ENCODE peak calls at places on chromosome 3, in seven cellular contexts. One of them, this sample, is unnamed.

GRCh38 chr3:156291269-156292123 is 171.1 kb downstream of the KCNAB1 start:
- DNase-seq in trophoblast cell: peak; percentile 43
- DNase-seq in mesendoderm: peak; percentile 16
- DNase-seq in H1: no peak
- DNase-seq in neuronal stem cell: peak; percentile 32
- DNase-seq in H9: peak; percentile 51
- DNase-seq in IMR-90: peak; percentile 6
- DNase-seq in this sample: peak; percentile 37

GRCh38 chr3:194661374-194661773 is 10.6 kb downstream of the LSG1 start:
- DNase-seq in trophoblast cell: no peak
- DNase-seq in neuronal stem cell: no peak
- DNase-seq in mesendoderm: no peak
- DNase-seq in H9: no peak
- DNase-seq in H1: no peak
- DNase-seq in IMR-90: no peak
- DNase-seq in this sample: no peak

GRCh38 chr3:13116426-13116825 is 43.2 kb upstream of the IQSEC1 start:
- DNase-seq in neuronal stem cell: no peak
- DNase-seq in mesendoderm: no peak
- DNase-seq in trophoblast cell: no peak
- DNase-seq in H9: no peak
- DNase-seq in IMR-90: no peak
- DNase-seq in H1: no peak
- DNase-seq in this sample: no peak

GRCh38 chr3:23549148-23549910 is 256.4 kb upstream of the UBE2E1 start:
- DNase-seq in neuronal stem cell: no peak
- DNase-seq in IMR-90: no peak
- DNase-seq in mesendoderm: peak; percentile 37
- DNase-seq in H1: no peak
- DNase-seq in H9: no peak
- DNase-seq in trophoblast cell: peak; percentile 61
- DNase-seq in this sample: no peak

GRCh38 chr3:189845069-189845468 is 213.9 kb downstream of the TP63 start:
- DNase-seq in mesendoderm: no peak
- DNase-seq in neuronal stem cell: no peak
- DNase-seq in H1: no peak
- DNase-seq in H9: no peak
- DNase-seq in trophoblast cell: no peak
- DNase-seq in IMR-90: no peak
- DNase-seq in this sample: no peak

GRCh38 chr3:48013288-48013980 is 2.8 kb downstream of the MAP4 start:
- DNase-seq in neuronal stem cell: no peak
- DNase-seq in H1: no peak
- DNase-seq in H9: no peak
- DNase-seq in mesendoderm: peak; percentile 65
- DNase-seq in trophoblast cell: peak; percentile 15
- DNase-seq in IMR-90: peak; percentile 91
- DNase-seq in this sample: peak; percentile 92

GRCh38 chr3:69313251-69313650 is 72.6 kb downstream of the FRMD4B start:
- DNase-seq in mesendoderm: no peak
- DNase-seq in trophoblast cell: no peak
- DNase-seq in H9: no peak
- DNase-seq in neuronal stem cell: no peak
- DNase-seq in IMR-90: no peak
- DNase-seq in H1: no peak
- DNase-seq in this sample: no peak

GRCh38 chr3:15332405-15333098 is at the start of gene SH3BP5:
- DNase-seq in neuronal stem cell: peak; percentile 54
- DNase-seq in mesendoderm: peak; percentile 89
- DNase-seq in H1: no peak
- DNase-seq in IMR-90: peak; percentile 47
- DNase-seq in H9: peak; percentile 81
- DNase-seq in trophoblast cell: peak; percentile 79
- DNase-seq in this sample: peak; percentile 66

GRCh38 chr3:185658504-185658912 is 72.4 kb downstream of the SENP2 start:
- DNase-seq in neuronal stem cell: no peak
- DNase-seq in H1: no peak
- DNase-seq in mesendoderm: peak; percentile 53
- DNase-seq in H9: no peak
- DNase-seq in trophoblast cell: peak; percentile 98
- DNase-seq in IMR-90: peak; percentile 99
- DNase-seq in this sample: peak; percentile 96

GRCh38 chr3:134627831-134628230 is 23.0 kb downstream of the KY start:
- DNase-seq in neuronal stem cell: no peak
- DNase-seq in IMR-90: peak; percentile 10
- DNase-seq in trophoblast cell: peak; percentile 3
- DNase-seq in H1: no peak
- DNase-seq in H9: peak; percentile 20
- DNase-seq in mesendoderm: no peak
- DNase-seq in this sample: no peak

DNA sequence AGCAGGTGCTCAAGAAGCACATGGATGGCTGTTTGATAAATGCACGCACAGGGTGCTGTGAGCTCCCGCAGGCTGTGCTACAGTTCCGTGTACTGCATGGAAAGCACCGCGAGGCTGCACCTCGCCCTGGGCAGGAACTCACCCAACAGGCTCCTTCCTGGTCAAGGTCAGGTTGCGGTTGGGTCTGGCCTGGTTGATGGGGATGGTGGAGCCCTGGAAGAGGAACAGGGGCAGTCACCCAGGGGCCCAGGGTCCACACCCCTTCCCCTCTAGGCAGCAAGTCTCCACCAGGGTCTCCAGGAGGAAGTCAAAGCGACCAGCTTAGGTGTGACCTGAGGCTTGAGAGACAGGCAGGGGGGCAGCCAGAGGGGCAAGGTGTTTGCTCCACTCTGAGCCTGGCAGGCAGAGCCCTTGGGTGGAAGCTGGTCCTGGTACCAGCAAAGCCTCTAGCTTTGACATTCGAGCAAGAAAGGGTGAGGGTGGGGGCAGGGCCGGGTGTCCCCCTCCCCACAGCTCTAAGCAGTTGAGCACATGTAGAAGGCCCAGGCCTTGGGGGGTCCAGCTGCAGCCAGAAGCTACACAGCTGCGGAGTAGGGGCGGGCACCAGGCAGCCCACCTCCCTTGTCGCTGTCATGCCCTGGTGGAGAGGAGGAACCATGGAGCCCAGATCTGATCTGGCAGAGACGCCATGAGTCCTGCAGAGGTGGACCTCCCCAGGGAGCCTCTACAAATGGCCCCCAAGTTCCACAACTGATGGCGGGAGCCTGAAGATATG is 46.3 kb upstream of the SLC41A3 start:
- DNase-seq in H1: no peak
- DNase-seq in neuronal stem cell: no peak
- DNase-seq in H9: no peak
- DNase-seq in IMR-90: no peak
- DNase-seq in trophoblast cell: no peak
- DNase-seq in mesendoderm: no peak
- DNase-seq in this sample: no peak
- H3K23ac ChIP-seq in H1: no peak overlapping the region
- H3K23ac ChIP-seq in neuronal stem cell: peak overlapping the region; percentile 6
- H3K23ac ChIP-seq in H9: no peak overlapping the region
- H3K23ac ChIP-seq in IMR-90: no peak overlapping the region
- H3K23ac ChIP-seq in trophoblast cell: no peak overlapping the region
- H3K23ac ChIP-seq in mesendoderm: no peak overlapping the region
- H3K23ac ChIP-seq in this sample: no peak overlapping the region

GRCh38 chr3:54969652-54970051 is 41.8 kb upstream of the LRTM1 start:
- DNase-seq in trophoblast cell: no peak
- DNase-seq in H9: no peak
- DNase-seq in IMR-90: no peak
- DNase-seq in mesendoderm: no peak
- DNase-seq in H1: no peak
- DNase-seq in neuronal stem cell: no peak
- DNase-seq in this sample: no peak

GRCh38 chr3:54965746-54966145 is 37.9 kb upstream of the LRTM1 start:
- DNase-seq in H9: no peak
- DNase-seq in IMR-90: peak; percentile 95
- DNase-seq in trophoblast cell: no peak
- DNase-seq in neuronal stem cell: no peak
- DNase-seq in H1: no peak
- DNase-seq in mesendoderm: peak; percentile 50
- DNase-seq in this sample: peak; percentile 85

GRCh38 chr3:54968546-54969172 is 40.8 kb upstream of the LRTM1 start:
- DNase-seq in H9: no peak
- DNase-seq in neuronal stem cell: no peak
- DNase-seq in H1: no peak
- DNase-seq in trophoblast cell: peak; percentile 65
- DNase-seq in mesendoderm: peak; percentile 60
- DNase-seq in IMR-90: peak; percentile 91
- DNase-seq in this sample: peak; percentile 32

GRCh38 chr3:54967586-54968244 is 39.9 kb upstream of the LRTM1 start:
- DNase-seq in trophoblast cell: peak; percentile 78
- DNase-seq in mesendoderm: no peak
- DNase-seq in neuronal stem cell: no peak
- DNase-seq in IMR-90: peak; percentile 90
- DNase-seq in H9: no peak
- DNase-seq in H1: no peak
- DNase-seq in this sample: peak; percentile 69

GRCh38 chr3:54966979-54967378 is 39.1 kb upstream of the LRTM1 start:
- DNase-seq in mesendoderm: no peak
- DNase-seq in trophoblast cell: no peak
- DNase-seq in H1: no peak
- DNase-seq in IMR-90: no peak
- DNase-seq in H9: no peak
- DNase-seq in neuronal stem cell: no peak
- DNase-seq in this sample: no peak
- H3K9ac ChIP-seq in mesendoderm: no peak overlapping the region
- H3K9ac ChIP-seq in trophoblast cell: no peak overlapping the region
- H3K9ac ChIP-seq in H1: no peak overlapping the region
- H3K9ac ChIP-seq in IMR-90: no peak overlapping the region
- H3K9ac ChIP-seq in H9: no peak overlapping the region
- H3K9ac ChIP-seq in neuronal stem cell: no peak overlapping the region
- H3K9ac ChIP-seq in this sample: no peak overlapping the region

GRCh38 chr3:144963810-144964209 is 992.2 kb downstream of the DIPK2A start:
- DNase-seq in mesendoderm: no peak
- DNase-seq in IMR-90: no peak
- DNase-seq in H9: no peak
- DNase-seq in neuronal stem cell: no peak
- DNase-seq in trophoblast cell: no peak
- DNase-seq in H1: no peak
- DNase-seq in this sample: no peak

GRCh38 chr3:144966560-144966959 is 994.9 kb downstream of the DIPK2A start:
- DNase-seq in mesendoderm: no peak
- DNase-seq in trophoblast cell: no peak
- DNase-seq in H1: no peak
- DNase-seq in neuronal stem cell: no peak
- DNase-seq in IMR-90: no peak
- DNase-seq in H9: no peak
- DNase-seq in this sample: no peak

DNA sequence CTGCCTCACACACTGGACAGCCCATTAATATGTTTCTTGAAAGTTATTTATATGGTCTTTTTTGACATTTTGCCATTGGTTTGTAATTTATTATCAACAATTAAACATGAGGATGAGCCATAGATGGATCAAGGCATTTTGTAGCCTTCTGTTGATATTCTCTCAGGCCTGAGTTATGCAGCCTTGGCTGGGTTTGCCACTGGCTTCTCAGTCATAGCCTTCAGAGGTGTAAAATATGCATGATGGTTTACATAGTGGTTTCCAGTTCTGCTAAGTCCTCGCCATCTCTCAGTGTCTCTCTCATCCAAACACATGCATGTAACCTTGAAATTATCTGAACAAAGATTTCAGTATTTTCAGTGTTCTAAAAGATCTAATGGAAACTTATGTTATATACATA is 997.3 kb downstream of the DIPK2A start:
- DNase-seq in trophoblast cell: no peak
- DNase-seq in neuronal stem cell: no peak
- DNase-seq in H9: no peak
- DNase-seq in IMR-90: no peak
- DNase-seq in H1: no peak
- DNase-seq in mesendoderm: no peak
- DNase-seq in this sample: peak; percentile 67
- H3K23ac ChIP-seq in trophoblast cell: no peak overlapping the region
- H3K23ac ChIP-seq in neuronal stem cell: no peak overlapping the region
- H3K23ac ChIP-seq in H9: no peak overlapping the region
- H3K23ac ChIP-seq in IMR-90: no peak overlapping the region
- H3K23ac ChIP-seq in H1: no peak overlapping the region
- H3K23ac ChIP-seq in mesendoderm: no peak overlapping the region
- H3K23ac ChIP-seq in this sample: no peak overlapping the region

DNA sequence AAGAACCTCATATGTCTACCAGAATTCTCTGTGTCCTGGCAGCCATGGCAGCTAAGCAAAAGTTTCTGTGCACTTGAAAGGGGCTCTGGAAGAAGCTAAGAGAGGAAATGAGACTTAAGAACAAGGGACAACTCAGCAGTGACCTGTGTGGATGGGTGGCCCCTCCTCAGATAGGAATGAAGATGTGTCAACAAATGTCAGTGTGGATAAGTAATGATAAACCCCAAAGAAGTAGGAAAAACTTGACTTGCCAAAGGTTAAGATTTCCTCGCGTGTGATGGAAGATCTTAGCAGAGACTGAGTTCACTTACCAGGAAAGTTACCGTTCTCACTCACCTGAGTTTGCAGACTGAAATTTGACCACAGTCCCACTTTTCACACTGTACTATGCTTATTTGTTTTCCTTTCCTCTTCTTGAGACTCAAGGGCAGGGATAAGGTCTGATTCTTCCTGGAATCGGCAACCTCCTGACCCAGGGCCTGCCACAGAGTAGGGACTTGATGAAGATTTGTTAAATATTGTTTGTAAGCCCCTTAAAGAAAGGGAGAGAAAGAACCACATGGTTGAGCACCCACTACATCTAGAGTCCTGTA is 7.4 kb upstream of the HRH1 start:
- DNase-seq in IMR-90: no peak
- DNase-seq in H1: no peak
- DNase-seq in mesendoderm: no peak
- DNase-seq in trophoblast cell: no peak
- DNase-seq in H9: no peak
- DNase-seq in neuronal stem cell: no peak
- DNase-seq in this sample: no peak
- H3K9ac ChIP-seq in IMR-90: no peak overlapping the region
- H3K9ac ChIP-seq in H1: no peak overlapping the region
- H3K9ac ChIP-seq in mesendoderm: no peak overlapping the region
- H3K9ac ChIP-seq in trophoblast cell: no peak overlapping the region
- H3K9ac ChIP-seq in H9: no peak overlapping the region
- H3K9ac ChIP-seq in neuronal stem cell: no peak overlapping the region
- H3K9ac ChIP-seq in this sample: peak overlapping the region; percentile 55

DNA sequence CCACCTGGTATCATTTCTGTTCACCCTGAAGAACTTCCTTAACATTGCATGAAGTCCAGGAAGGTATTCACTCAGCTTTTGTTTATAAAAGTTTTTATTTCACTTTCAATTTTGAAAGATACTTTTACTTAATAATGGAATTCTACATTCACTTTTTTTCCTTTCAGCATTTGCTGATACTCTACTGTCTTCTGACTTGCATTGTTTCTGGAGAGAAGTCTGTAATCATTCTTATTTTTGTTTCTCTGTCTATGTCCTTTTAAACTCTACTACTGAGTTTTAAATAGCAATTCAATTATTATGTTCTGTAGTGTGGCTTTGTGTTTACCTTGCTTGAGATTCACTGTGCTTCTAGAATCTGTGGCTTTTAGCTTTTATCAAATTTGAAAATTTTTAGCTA is 42.4 kb downstream of the MYL3 start:
- DNase-seq in H1: no peak
- DNase-seq in neuronal stem cell: no peak
- DNase-seq in trophoblast cell: no peak
- DNase-seq in mesendoderm: no peak
- DNase-seq in H9: no peak
- DNase-seq in IMR-90: no peak
- DNase-seq in this sample: no peak
- H3K23ac ChIP-seq in H1: no peak overlapping the region
- H3K23ac ChIP-seq in neuronal stem cell: no peak overlapping the region
- H3K23ac ChIP-seq in trophoblast cell: no peak overlapping the region
- H3K23ac ChIP-seq in mesendoderm: no peak overlapping the region
- H3K23ac ChIP-seq in H9: no peak overlapping the region
- H3K23ac ChIP-seq in IMR-90: no peak overlapping the region
- H3K23ac ChIP-seq in this sample: no peak overlapping the region